ENCODE peak calls at places on chromosomes 2 and 18, in six cellular contexts. One of them, this sample, is unnamed.

GRCh38 chr18:74012954-74013630 is 134.5 kb downstream of the FBXO15 start:
- DNase-seq in aorta: no peak
- DNase-seq in GDM1: no peak
- DNase-seq in activated gamma-delta T cell treated with anti-CD3 and anti-CD28 coated beads, Interleukin-2, amount 50 U/mL, for 16 hours: no peak
- DNase-seq in stimulated activated CD8-positive, alpha-beta memory T cell treated with anti-CD3 and anti-CD28 coated beads, Interleukin-15, amount 100 ng/mL, for 24 hours: no peak
- DNase-seq in substantia nigra: no peak
- DNase-seq in this sample: no peak

GRCh38 chr18:65906621-65907034 is 155.8 kb downstream of the CDH7 start:
- DNase-seq in aorta: no peak
- DNase-seq in GDM1: no peak
- DNase-seq in activated gamma-delta T cell treated with anti-CD3 and anti-CD28 coated beads, Interleukin-2, amount 50 U/mL, for 16 hours: no peak
- DNase-seq in stimulated activated CD8-positive, alpha-beta memory T cell treated with anti-CD3 and anti-CD28 coated beads, Interleukin-15, amount 100 ng/mL, for 24 hours: no peak
- DNase-seq in substantia nigra: no peak
- DNase-seq in this sample: no peak

GRCh38 chr18:79819064-79819725 is 21.5 kb downstream of the KCNG2 start:
- DNase-seq in aorta: peak; percentile 42
- DNase-seq in GDM1: no peak
- DNase-seq in activated gamma-delta T cell treated with anti-CD3 and anti-CD28 coated beads, Interleukin-2, amount 50 U/mL, for 16 hours: no peak
- DNase-seq in stimulated activated CD8-positive, alpha-beta memory T cell treated with anti-CD3 and anti-CD28 coated beads, Interleukin-15, amount 100 ng/mL, for 24 hours: no peak
- DNase-seq in substantia nigra: no peak
- DNase-seq in this sample: no peak

GRCh38 chr2:62410926-62411456 is 95.0 kb downstream of the TMEM17 start:
- DNase-seq in aorta: no peak
- DNase-seq in GDM1: no peak
- DNase-seq in activated gamma-delta T cell treated with anti-CD3 and anti-CD28 coated beads, Interleukin-2, amount 50 U/mL, for 16 hours: no peak
- DNase-seq in stimulated activated CD8-positive, alpha-beta memory T cell treated with anti-CD3 and anti-CD28 coated beads, Interleukin-15, amount 100 ng/mL, for 24 hours: no peak
- DNase-seq in substantia nigra: no peak
- DNase-seq in this sample: no peak

GRCh38 chr18:5239447-5239846 is 42.4 kb upstream of the AKAIN1 start:
- DNase-seq in aorta: no peak
- DNase-seq in GDM1: no peak
- DNase-seq in activated gamma-delta T cell treated with anti-CD3 and anti-CD28 coated beads, Interleukin-2, amount 50 U/mL, for 16 hours: no peak
- DNase-seq in stimulated activated CD8-positive, alpha-beta memory T cell treated with anti-CD3 and anti-CD28 coated beads, Interleukin-15, amount 100 ng/mL, for 24 hours: no peak
- DNase-seq in substantia nigra: no peak
- DNase-seq in this sample: no peak

GRCh38 chr2:118913805-118914645 is 28.0 kb upstream of the MARCO start:
- DNase-seq in aorta: no peak
- DNase-seq in GDM1: no peak
- DNase-seq in activated gamma-delta T cell treated with anti-CD3 and anti-CD28 coated beads, Interleukin-2, amount 50 U/mL, for 16 hours: no peak
- DNase-seq in stimulated activated CD8-positive, alpha-beta memory T cell treated with anti-CD3 and anti-CD28 coated beads, Interleukin-15, amount 100 ng/mL, for 24 hours: no peak
- DNase-seq in substantia nigra: no peak
- DNase-seq in this sample: no peak

GRCh38 chr2:231514225-231514950 is 15.9 kb downstream of the NMUR1 start:
- DNase-seq in aorta: peak; percentile 98
- DNase-seq in GDM1: peak; percentile 98
- DNase-seq in activated gamma-delta T cell treated with anti-CD3 and anti-CD28 coated beads, Interleukin-2, amount 50 U/mL, for 16 hours: peak; percentile 97
- DNase-seq in stimulated activated CD8-positive, alpha-beta memory T cell treated with anti-CD3 and anti-CD28 coated beads, Interleukin-15, amount 100 ng/mL, for 24 hours: peak; percentile 90
- DNase-seq in substantia nigra: peak; percentile 95
- DNase-seq in this sample: peak; percentile 99

GRCh38 chr2:217179854-217180253 is 320.0 kb upstream of the TNP1 start:
- DNase-seq in aorta: no peak
- DNase-seq in GDM1: no peak
- DNase-seq in activated gamma-delta T cell treated with anti-CD3 and anti-CD28 coated beads, Interleukin-2, amount 50 U/mL, for 16 hours: no peak
- DNase-seq in stimulated activated CD8-positive, alpha-beta memory T cell treated with anti-CD3 and anti-CD28 coated beads, Interleukin-15, amount 100 ng/mL, for 24 hours: no peak
- DNase-seq in substantia nigra: no peak
- DNase-seq in this sample: no peak

GRCh38 chr2:234950435-234950729 is 1.4 kb upstream of the SH3BP4 start:
- DNase-seq in aorta: no peak
- DNase-seq in GDM1: no peak
- DNase-seq in activated gamma-delta T cell treated with anti-CD3 and anti-CD28 coated beads, Interleukin-2, amount 50 U/mL, for 16 hours: no peak
- DNase-seq in stimulated activated CD8-positive, alpha-beta memory T cell treated with anti-CD3 and anti-CD28 coated beads, Interleukin-15, amount 100 ng/mL, for 24 hours: no peak
- DNase-seq in substantia nigra: no peak
- DNase-seq in this sample: no peak

GRCh38 chr2:64979744-64980143 is 9.5 kb upstream of the SLC1A4 start:
- DNase-seq in aorta: no peak
- DNase-seq in GDM1: no peak
- DNase-seq in activated gamma-delta T cell treated with anti-CD3 and anti-CD28 coated beads, Interleukin-2, amount 50 U/mL, for 16 hours: no peak
- DNase-seq in stimulated activated CD8-positive, alpha-beta memory T cell treated with anti-CD3 and anti-CD28 coated beads, Interleukin-15, amount 100 ng/mL, for 24 hours: no peak
- DNase-seq in substantia nigra: no peak
- DNase-seq in this sample: no peak

GRCh38 chr18:61764381-61764780 is 128.4 kb downstream of the RNF152 start:
- DNase-seq in aorta: no peak
- DNase-seq in GDM1: no peak
- DNase-seq in activated gamma-delta T cell treated with anti-CD3 and anti-CD28 coated beads, Interleukin-2, amount 50 U/mL, for 16 hours: no peak
- DNase-seq in stimulated activated CD8-positive, alpha-beta memory T cell treated with anti-CD3 and anti-CD28 coated beads, Interleukin-15, amount 100 ng/mL, for 24 hours: no peak
- DNase-seq in substantia nigra: no peak
- DNase-seq in this sample: no peak

GRCh38 chr2:233492738-233493137 is 73.8 kb downstream of the USP40 start:
- DNase-seq in aorta: no peak
- DNase-seq in GDM1: no peak
- DNase-seq in activated gamma-delta T cell treated with anti-CD3 and anti-CD28 coated beads, Interleukin-2, amount 50 U/mL, for 16 hours: no peak
- DNase-seq in stimulated activated CD8-positive, alpha-beta memory T cell treated with anti-CD3 and anti-CD28 coated beads, Interleukin-15, amount 100 ng/mL, for 24 hours: no peak
- DNase-seq in substantia nigra: no peak
- DNase-seq in this sample: no peak

GRCh38 chr2:133053541-133053940 is 383.5 kb upstream of the LYPD1 start:
- DNase-seq in aorta: no peak
- DNase-seq in GDM1: no peak
- DNase-seq in activated gamma-delta T cell treated with anti-CD3 and anti-CD28 coated beads, Interleukin-2, amount 50 U/mL, for 16 hours: no peak
- DNase-seq in stimulated activated CD8-positive, alpha-beta memory T cell treated with anti-CD3 and anti-CD28 coated beads, Interleukin-15, amount 100 ng/mL, for 24 hours: no peak
- DNase-seq in substantia nigra: no peak
- DNase-seq in this sample: no peak

GRCh38 chr2:207763308-207763707 is 6.4 kb downstream of the FZD5 start:
- DNase-seq in aorta: no peak
- DNase-seq in GDM1: no peak
- DNase-seq in activated gamma-delta T cell treated with anti-CD3 and anti-CD28 coated beads, Interleukin-2, amount 50 U/mL, for 16 hours: no peak
- DNase-seq in stimulated activated CD8-positive, alpha-beta memory T cell treated with anti-CD3 and anti-CD28 coated beads, Interleukin-15, amount 100 ng/mL, for 24 hours: no peak
- DNase-seq in substantia nigra: no peak
- DNase-seq in this sample: no peak